ENCODE peak calls at places on chromosomes 5 and 9, in four cellular contexts. I is fibroblast of mammary gland, H is dorsolateral prefrontal cortex, W is WERI-Rb-1. F is an unnamed sample.

GRCh38 chr5:34743878-34744277 is 87.8 kb downstream of the RAI14 start:
- DNase-seq in I (peak; percentile 89), W (no peak), H (no peak), F (no peak)

GRCh38 chr5:78809444-78809843 is 160.9 kb upstream of the LHFPL2 start:
- DNase-seq in I (no peak), W (no peak), H (no peak), F (no peak)

GRCh38 chr9:18393340-18394130 is 80.4 kb upstream of the ADAMTSL1 start:
- DNase-seq in W (no peak), I (peak; percentile 99), H (no peak), F (no peak)

GRCh38 chr5:52831776-52832511 is 44.2 kb downstream of the ITGA1 start:
- DNase-seq in I (no peak), W (no peak), H (no peak), F (no peak)

GRCh38 chr5:135705230-135705631 is 126.4 kb upstream of the CXCL14 start:
- DNase-seq in H (no peak), I (peak; percentile 46), W (no peak), F (peak; percentile 38)

GRCh38 chr5:112929336-112930081 is 7.5 kb upstream of the REEP5 start:
- DNase-seq in W (no peak), I (no peak), H (no peak), F (no peak)

GRCh38 chr9:69485466-69485865 is 160.5 kb downstream of the ENTREP1 start:
- DNase-seq in W (no peak), I (no peak), H (no peak), F (no peak)

GRCh38 chr5:116528519-116529234 is 45.9 kb downstream of the SEMA6A start:
- DNase-seq in I (no peak), H (no peak), W (peak; percentile 70), F (peak; percentile 47)

GRCh38 chr5:131423056-131423455 is 159.2 kb downstream of the CDC42SE2 start:
- DNase-seq in W (no peak), H (no peak), I (peak; percentile 46), F (no peak)

GRCh38 chr9:81372628-81373191 is 316.6 kb downstream of the TLE1 start:
- DNase-seq in H (no peak), I (peak; percentile 55), W (no peak), F (no peak)

GRCh38 chr9:18566125-18566524 is 92.2 kb downstream of the ADAMTSL1 start:
- DNase-seq in W (no peak), H (no peak), I (peak; percentile 86), F (no peak)

GRCh38 chr5:148416921-148417320 is 33.2 kb downstream of the FBXO38 start:
- DNase-seq in I (peak; percentile 64), W (no peak), H (no peak), F (no peak)

GRCh38 chr9:133677126-133678010 is 41.2 kb downstream of the DBH start:
- DNase-seq in I (no peak), H (no peak), W (no peak), F (no peak)

GRCh38 chr9:98327249-98327561 is 71.8 kb upstream of the TBC1D2 start:
- DNase-seq in H (no peak), I (no peak), W (peak; percentile 79), F (peak; percentile 16)

GRCh38 chr5:135426102-135427082 is 20.8 kb downstream of the DCANP1 start:
- DNase-seq in I (peak; percentile 59), W (peak; percentile 52), H (no peak), F (peak; percentile 63)

GRCh38 chr5:181221792-181222629 is 1.1 kb upstream of the TRIM41 start:
- DNase-seq in H (peak; percentile 96), I (peak; percentile 97), W (peak; percentile 83), F (peak; percentile 100)

GRCh38 chr5:132090107-132090506 is 16.5 kb downstream of the CSF2 start:
- DNase-seq in I (peak; percentile 88), H (no peak), W (no peak), F (no peak)

GRCh38 chr9:129273136-129273895 is 95.3 kb upstream of the IER5L start:
- DNase-seq in W (no peak), H (no peak), I (no peak), F (peak; percentile 26)

GRCh38 chr5:97208184-97208713 is 25.2 kb upstream of the RIOK2 start:
- DNase-seq in H (no peak), I (no peak), W (no peak), F (no peak)

GRCh38 chr9:118148990-118149389 is 444.8 kb downstream of the TLR4 start:
- DNase-seq in W (no peak), H (no peak), I (no peak), F (no peak)

GRCh38 chr9:106393226-106393625 is 469.7 kb upstream of the ZNF462 start:
- DNase-seq in I (no peak), W (no peak), H (no peak), F (no peak)

GRCh38 chr5:169873642-169874041 is 106.7 kb downstream of the INSYN2B start:
- DNase-seq in I (peak; percentile 44), W (no peak), H (peak; percentile 74), F (no peak)

GRCh38 chr5:40333459-40334241 is 346.1 kb upstream of the PTGER4 start:
- DNase-seq in I (peak; percentile 60), H (no peak), W (no peak), F (no peak)

GRCh38 chr5:57094753-57095683 is 78.8 kb upstream of the GPBP1 start:
- DNase-seq in H (no peak), W (peak; percentile 15), I (peak; percentile 7), F (peak; percentile 92)

GRCh38 chr5:72108200-72109050 is 1.1 kb downstream of the MAP1B start:
- DNase-seq in W (peak; percentile 72), I (peak; percentile 61), H (peak; percentile 80), F (peak; percentile 92)

GRCh38 chr9:97632406-97632991 is 669 bp downstream of the TSTD2 start:
- DNase-seq in I (peak; percentile 80), W (peak; percentile 72), H (no peak), F (peak; percentile 84)

GRCh38 chr5:102536323-102536928 is 37.6 kb upstream of the SLCO6A1 start:
- DNase-seq in W (no peak), I (peak; percentile 30), H (no peak), F (no peak)

GRCh38 chr5:136201870-136202269 is 8.9 kb upstream of the SMIM32 start:
- DNase-seq in I (no peak), H (no peak), W (no peak), F (peak; percentile 38)

GRCh38 chr9:134442087-134442470 is 115.8 kb downstream of the RXRA start:
- DNase-seq in H (no peak), W (no peak), I (peak; percentile 36), F (no peak)

GRCh38 chr5:85646641-85647040 is 971.1 kb upstream of the COX7C start:
- DNase-seq in H (no peak), W (no peak), I (no peak), F (no peak)

GRCh38 chr5:175610898-175611297 is 47.0 kb upstream of the HRH2 start:
- DNase-seq in H (no peak), W (no peak), I (no peak), F (peak; percentile 6)

GRCh38 chr9:115167175-115167574 is 49.2 kb upstream of the TNC start:
- DNase-seq in H (no peak), W (no peak), I (peak; percentile 73), F (no peak)

GRCh38 chr5:168142402-168142801 is 149.0 kb upstream of the WWC1 start:
- DNase-seq in H (no peak), W (no peak), I (no peak), F (no peak)

GRCh38 chr9:80147866-80148265 is 576.1 kb downstream of the TLE4 start:
- DNase-seq in W (no peak), H (no peak), I (no peak), F (no peak)

GRCh38 chr5:60177596-60177995 is 284.1 kb upstream of the PDE4D start:
- DNase-seq in W (no peak), H (no peak), I (no peak), F (no peak)

GRCh38 chr5:98750693-98751092 is 22.8 kb upstream of the RGMB start:
- DNase-seq in H (no peak), I (no peak), W (no peak), F (peak; percentile 90)
- TF ChIP-seq CTCF in H (no peak), I (peak; percentile 40), W (peak; percentile 60), F (peak; percentile 89)

GRCh38 chr5:80656425-80656824 is 1.6 kb upstream of the DHFR start:
- DNase-seq in H (no peak), I (peak; percentile 7), W (no peak), F (no peak)
- TF ChIP-seq CTCF in H (no peak), I (peak; percentile 5), W (no peak), F (peak; percentile 66)

DNA sequence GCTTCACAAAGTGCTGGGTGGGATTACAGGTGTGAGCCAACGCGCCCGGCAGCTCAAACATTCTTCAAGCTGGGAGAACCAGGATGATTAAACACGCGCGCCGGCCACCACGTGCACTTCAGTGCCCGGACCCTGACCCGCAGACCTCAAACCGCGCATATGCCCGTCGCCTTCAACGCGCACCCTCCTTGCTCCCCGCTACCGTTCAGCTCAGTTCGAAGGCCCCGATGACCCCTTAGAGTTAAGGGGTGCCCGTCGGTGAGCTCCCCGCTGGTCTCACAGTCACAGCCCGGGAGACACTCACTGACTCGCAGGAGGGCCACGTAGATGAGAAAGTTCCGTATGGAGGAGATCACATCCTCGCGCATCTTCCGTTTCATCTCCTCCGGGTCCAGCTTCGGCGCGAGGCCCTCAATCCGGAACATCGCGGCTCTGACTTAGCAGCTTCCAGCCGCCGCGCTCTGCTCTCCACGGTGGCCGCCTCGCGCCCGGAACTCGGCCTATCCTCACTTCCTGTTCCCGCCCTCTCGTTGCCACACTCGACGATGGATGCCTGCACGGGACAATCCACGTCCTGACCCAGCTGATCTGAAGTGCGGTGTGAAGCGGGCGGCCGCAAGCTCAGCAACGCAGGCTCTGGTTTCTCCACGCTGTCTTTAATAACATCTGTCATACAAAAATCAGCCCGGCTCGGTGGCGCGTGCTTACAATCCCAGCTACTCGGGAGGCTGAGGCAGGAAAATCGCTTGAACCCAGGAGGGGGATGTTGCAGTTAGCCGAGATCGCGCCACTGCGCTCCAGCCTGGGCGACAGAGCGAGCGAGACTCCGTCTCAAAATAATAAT is at the start of gene TOMM5:
- DNase-seq in H (peak; percentile 93), W (peak; percentile 95), I (peak; percentile 93), F (peak; percentile 96)
- TF ChIP-seq CTCF in H (peak; percentile 31), W (no peak), I (no peak), F (no peak)

DNA sequence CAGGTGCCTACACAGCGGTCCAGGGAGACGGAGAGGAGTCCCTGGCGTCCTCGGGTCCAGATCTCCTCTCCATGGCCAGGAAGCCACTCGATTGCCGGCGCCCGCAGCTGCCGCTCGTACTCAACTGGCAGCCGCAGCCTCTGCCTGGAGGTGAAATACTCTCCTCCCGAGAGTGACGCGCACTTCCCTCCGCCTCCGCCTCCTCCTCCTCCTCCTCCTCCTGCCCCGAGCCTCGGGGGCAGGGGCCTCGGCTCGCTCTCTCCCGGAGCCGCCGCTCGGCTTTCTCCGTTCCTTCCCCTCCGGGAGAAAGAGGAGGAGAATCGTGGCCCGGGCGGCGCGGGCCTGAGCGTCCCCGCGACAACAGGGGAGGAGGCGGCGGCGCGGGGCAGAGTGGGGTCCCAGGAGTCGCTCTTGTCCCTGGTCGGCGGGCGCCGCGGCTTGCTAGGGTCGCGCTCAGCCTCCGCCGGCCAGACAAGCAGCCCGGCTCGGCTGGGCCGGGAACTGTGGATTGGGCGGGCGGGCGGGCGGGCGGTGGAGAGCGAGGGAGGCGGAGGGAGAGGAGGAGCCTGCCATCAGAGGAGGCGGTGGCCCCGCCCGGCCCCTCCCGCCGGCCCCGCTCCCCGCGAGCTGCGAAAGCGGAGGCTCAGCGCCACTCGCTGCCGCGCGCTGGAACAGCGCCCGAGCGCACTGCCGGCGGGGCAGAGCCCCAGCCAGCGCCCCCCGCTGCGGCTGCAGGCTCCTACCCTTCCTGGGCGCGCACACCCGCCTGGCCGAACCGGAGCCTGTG is at the start of gene CEMIP2:
- DNase-seq in I (peak; percentile 86), W (peak; percentile 86), H (peak; percentile 80), F (peak; percentile 96)
- TF ChIP-seq CTCF in I (no peak), W (peak; percentile 83), H (peak; percentile 62), F (peak; percentile 56)

F was measured in endodermal cell.